ENCODE peak calls at places on chromosomes 16 and 17, in eight cellular contexts. Q, X, I, H, Y, R, L and N are unnamed samples.

GRCh38 chr17:80426671-80427326 is 11.8 kb downstream of the ENDOV start:
- DNase-seq in L (peak; percentile 75), H (peak; percentile 79), I (peak; percentile 99), X (peak; percentile 50), Y (no peak), Q (peak; percentile 90), R (peak; percentile 98), N (peak; percentile 84)

GRCh38 chr16:50267151-50267631 is 840 bp downstream of the ADCY7 start:
- DNase-seq in H (no peak), L (no peak), I (no peak), X (no peak), R (no peak), Y (no peak), Q (no peak), N (peak; percentile 51)

GRCh38 chr16:29876186-29876577 is 13.2 kb upstream of the CDIPT start:
- DNase-seq in R (no peak), Y (no peak), Q (peak; percentile 58), L (no peak), H (no peak), X (no peak), I (no peak), N (no peak)

GRCh38 chr17:42135664-42136653 is 13.4 kb downstream of the HSPB9 start:
- DNase-seq in R (no peak), Q (peak; percentile 37), H (peak; percentile 91), I (no peak), L (no peak), X (peak; percentile 85), Y (no peak), N (peak; percentile 28)

GRCh38 chr16:55773859-55774549 is 58.9 kb downstream of the CES1 start:
- DNase-seq in Q (no peak), H (no peak), X (no peak), Y (no peak), L (no peak), I (no peak), R (no peak), N (no peak)

GRCh38 chr17:48556534-48557401 is 11.9 kb upstream of the HOXB2 start:
- DNase-seq in I (no peak), X (peak; percentile 57), H (no peak), Q (no peak), Y (no peak), R (no peak), L (no peak), N (no peak)

GRCh38 chr17:76473541-76473985 is 6.2 kb downstream of the AANAT start:
- DNase-seq in Q (no peak), I (no peak), R (no peak), Y (no peak), L (no peak), X (no peak), H (no peak), N (peak; percentile 21)

GRCh38 chr16:27685802-27686201 is 135.9 kb downstream of the KATNIP start:
- DNase-seq in L (no peak), I (no peak), R (no peak), H (no peak), Y (no peak), X (peak; percentile 85), Q (no peak), N (no peak)

DNA sequence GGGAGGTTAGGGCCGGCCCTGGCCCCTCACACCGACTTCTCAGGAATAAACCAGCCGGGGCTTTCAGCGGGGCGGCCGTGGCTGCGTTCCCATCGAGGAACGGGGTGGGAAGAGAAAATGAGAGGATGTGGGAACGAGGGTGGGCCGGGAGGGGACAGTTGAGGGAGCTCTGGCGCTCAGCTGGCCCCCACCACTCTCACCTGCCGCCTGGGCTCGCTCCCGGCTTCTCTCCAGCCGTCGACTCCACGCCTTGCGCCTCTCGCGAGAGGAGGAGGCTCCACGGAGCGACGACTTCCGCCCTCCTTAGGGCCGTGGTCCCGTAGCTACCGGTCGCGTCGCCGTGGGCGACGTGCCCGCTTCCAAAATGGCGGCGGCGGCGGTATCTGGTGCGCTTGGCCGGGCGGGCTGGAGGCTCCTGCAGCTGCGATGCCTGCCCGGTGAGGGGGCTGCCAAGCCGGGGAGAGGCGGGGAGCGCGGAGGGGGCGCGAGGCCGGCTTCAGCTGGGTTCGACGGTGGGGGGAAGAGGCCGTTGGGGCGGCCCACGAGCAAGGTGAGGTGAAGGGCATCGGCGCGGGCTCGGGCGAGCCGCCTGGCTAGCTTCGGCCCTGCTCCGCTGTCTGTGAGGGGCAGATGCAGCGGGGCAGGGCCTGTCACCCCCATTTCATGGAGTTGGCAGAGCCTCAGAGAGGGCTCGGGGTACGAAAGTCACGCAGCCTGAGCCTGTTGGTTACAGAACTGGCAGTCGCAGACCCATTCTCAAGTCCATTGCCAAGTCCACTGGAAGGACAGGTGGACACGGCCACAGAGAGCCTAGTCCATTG is at the start of the genes CIAPIN1 and COQ9:
- DNase-seq in X (peak; percentile 91), R (peak; percentile 93), Q (peak; percentile 93), I (peak; percentile 95), Y (peak; percentile 97), H (peak; percentile 97), L (peak; percentile 95), N (peak; percentile 96)
- TF ChIP-seq POLR2A in X (peak; percentile 72), R (peak; percentile 96), Q (peak; percentile 93), I (peak; percentile 78), Y (peak; percentile 89), H (no peak), L (peak; percentile 60), N (peak; percentile 86)

GRCh38 chr17:81968396-81968745 is 7.4 kb upstream of the NOTUM start:
- DNase-seq in X (no peak), L (no peak), I (no peak), R (no peak), H (no peak), Y (no peak), Q (no peak), N (no peak)

GRCh38 chr17:81967244-81967532 is 6.2 kb upstream of the NOTUM start:
- DNase-seq in I (no peak), R (no peak), Y (no peak), X (no peak), H (no peak), L (no peak), Q (no peak), N (no peak)

GRCh38 chr17:81966343-81967243 is 5.6 kb upstream of the NOTUM start:
- DNase-seq in I (no peak), Y (no peak), L (no peak), Q (no peak), X (peak; percentile 24), R (no peak), H (peak; percentile 59), N (no peak)

GRCh38 chr17:81968850-81969812 is 8.1 kb upstream of the NOTUM start:
- DNase-seq in Y (no peak), L (no peak), Q (no peak), I (no peak), H (no peak), R (no peak), X (no peak), N (no peak)

DNA sequence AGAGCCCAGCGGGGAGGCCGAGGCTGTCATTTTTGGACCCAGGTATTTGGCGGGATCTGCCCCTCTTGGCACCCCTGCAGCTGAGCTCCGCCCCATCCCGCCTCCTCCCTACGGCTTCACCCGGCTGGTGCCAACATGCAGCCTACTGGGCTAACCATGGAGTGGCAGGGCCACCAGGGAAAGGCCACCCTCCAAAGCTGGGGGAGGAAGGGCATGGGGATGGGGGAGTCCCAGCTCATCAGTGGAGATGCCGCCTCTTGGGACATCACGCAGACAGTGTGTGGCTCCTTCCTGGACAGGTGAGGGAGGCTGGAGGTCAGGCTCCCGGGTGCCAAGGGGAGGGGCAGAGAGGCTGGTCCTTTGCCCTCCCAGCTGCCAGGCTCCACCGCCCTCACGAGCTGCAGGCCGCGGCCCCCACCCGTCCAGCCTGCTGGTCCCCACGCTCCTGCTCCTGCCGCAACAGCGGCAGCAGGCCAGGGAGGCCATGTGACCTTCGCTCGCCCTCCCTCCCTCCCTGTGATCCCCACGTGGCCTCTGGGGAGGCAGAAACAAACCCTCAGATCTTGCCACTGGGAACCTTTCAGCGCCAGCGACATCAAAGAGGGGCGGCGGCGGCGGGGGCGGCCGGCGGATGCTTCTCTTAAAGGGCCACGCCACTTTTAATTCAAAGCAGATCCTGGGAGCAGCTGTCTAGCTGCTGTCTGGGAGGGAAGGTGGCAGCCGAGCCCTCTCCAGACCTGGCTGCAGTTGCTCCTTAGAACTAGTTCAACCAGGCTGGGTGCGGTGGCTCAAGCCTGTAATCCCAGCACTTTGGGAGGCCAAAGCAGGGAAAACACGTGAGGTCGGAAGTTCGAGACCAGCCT is 6.8 kb upstream of the NOTUM start:
- DNase-seq in Q (peak; percentile 92), Y (peak; percentile 95), I (peak; percentile 89), R (peak; percentile 91), X (peak; percentile 32), L (peak; percentile 73), H (peak; percentile 81), N (peak; percentile 84)
- TF ChIP-seq POLR2A in Q (peak; percentile 30), Y (no peak), I (no peak), R (no peak), X (no peak), L (no peak), H (no peak), N (no peak)

GRCh38 chr17:7440113-7440822 is 956 bp downstream of the FGF11 start:
- DNase-seq in Y (no peak), I (no peak), L (peak; percentile 40), X (no peak), R (no peak), H (peak; percentile 72), Q (peak; percentile 19), N (peak; percentile 47)

GRCh38 chr17:7439462-7440112 is at the start of gene FGF11:
- DNase-seq in L (no peak), Q (no peak), Y (no peak), X (no peak), R (no peak), H (no peak), I (no peak), N (no peak)

GRCh38 chr17:7441202-7441705 is 1.9 kb downstream of the FGF11 start:
- DNase-seq in Q (no peak), X (no peak), L (no peak), R (no peak), Y (no peak), H (no peak), I (no peak), N (no peak)

GRCh38 chr17:7442142-7442541 is 2.7 kb upstream of the CHRNB1 start:
- DNase-seq in Q (no peak), I (no peak), X (no peak), Y (no peak), R (no peak), H (no peak), L (no peak), N (no peak)

DNA sequence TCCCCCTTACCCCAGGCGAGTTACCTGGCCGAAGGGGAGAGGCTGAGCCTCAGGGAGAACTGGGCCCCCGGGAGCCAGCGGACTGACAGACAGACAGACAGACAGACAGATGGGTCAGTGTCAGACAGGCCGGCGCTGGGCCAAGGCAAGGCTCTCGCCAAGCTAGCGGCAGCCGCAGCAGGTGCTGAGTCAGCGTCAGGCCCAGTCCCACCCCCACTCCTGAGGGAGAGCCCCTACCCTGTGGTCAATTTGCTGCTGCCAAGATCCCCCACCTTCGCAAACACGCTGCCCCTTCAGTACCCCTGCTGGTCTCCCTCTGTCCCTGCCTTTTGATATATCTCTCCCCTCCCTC is 1.5 kb downstream of the FGF11 start:
- DNase-seq in Y (no peak), R (no peak), I (no peak), L (no peak), X (no peak), Q (peak; percentile 52), H (no peak), N (peak; percentile 73)
- TF ChIP-seq POLR2A in Y (no peak), R (no peak), I (no peak), L (no peak), X (no peak), Q (no peak), H (no peak), N (no peak)

GRCh38 chr17:28725166-28725659 is 820 bp downstream of the TLCD1 start:
- DNase-seq in R (no peak), L (no peak), Q (peak; percentile 52), X (peak; percentile 65), I (no peak), Y (no peak), H (no peak), N (peak; percentile 68)

GRCh38 chr17:28723159-28723835 is 2.7 kb downstream of the TLCD1 start:
- DNase-seq in Q (no peak), L (no peak), X (no peak), Y (no peak), R (no peak), I (no peak), H (no peak), N (no peak)

GRCh38 chr17:28720247-28720996 is 637 bp downstream of the RPL23A start:
- DNase-seq in Q (no peak), H (no peak), X (no peak), R (no peak), L (no peak), I (no peak), Y (no peak), N (peak; percentile 65)

GRCh38 chr17:28724500-28725165 is 1.4 kb downstream of the TLCD1 start:
- DNase-seq in Y (no peak), H (no peak), L (no peak), R (no peak), X (no peak), Q (no peak), I (no peak), N (no peak)

DNA sequence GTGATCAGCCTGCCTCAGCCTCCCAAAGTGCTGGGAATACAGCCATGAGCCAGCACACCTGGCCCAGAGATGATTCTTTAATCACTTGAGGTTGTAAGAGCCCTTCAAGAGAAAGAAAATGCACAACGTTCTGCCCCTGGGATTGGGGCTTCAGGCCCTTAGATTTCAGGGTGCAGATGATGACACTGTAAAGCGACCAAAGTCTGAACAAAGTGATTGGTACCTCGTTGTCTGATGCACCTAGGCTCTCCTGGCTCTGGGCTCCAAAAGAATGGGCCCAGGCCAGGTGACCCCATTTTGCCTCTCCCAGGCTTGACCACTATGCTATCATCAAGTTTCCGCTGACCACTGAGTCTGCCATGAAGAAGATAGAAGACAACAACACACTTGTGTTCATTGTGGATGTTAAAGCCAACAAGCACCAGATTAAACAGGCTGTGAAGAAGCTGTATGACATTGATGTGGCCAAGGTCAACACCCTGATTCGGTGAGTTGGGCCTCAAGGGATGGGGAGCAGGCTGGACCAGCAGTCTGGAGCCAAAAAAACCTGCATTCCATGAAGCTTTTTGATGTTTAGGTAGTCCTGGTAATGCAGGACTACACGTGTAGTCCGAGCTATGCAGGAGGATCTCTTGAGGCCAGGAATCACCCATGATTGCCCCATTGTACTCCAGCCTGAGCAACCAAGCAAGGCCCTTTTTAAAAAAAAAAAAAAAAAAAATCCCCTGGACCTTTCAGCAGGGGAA is 2.8 kb downstream of the RPL23A start:
- DNase-seq in I (no peak), L (no peak), R (no peak), Y (no peak), X (no peak), Q (no peak), H (no peak), N (no peak)
- TF ChIP-seq POLR2A in I (no peak), L (no peak), R (no peak), Y (no peak), X (no peak), Q (peak; percentile 58), H (no peak), N (no peak)